ENCODE peak calls at places on chromosomes 16 and 17, in eight cellular contexts. E is thoracic aorta, R is esophagus squamous epithelium, H is tibial nerve, I is hepatocyte, B is heart left ventricle, Z is body of pancreas, D is A549. F is an unnamed sample.

GRCh38 chr17:46264456-46265198 is 30.3 kb upstream of the LRRC37A start:
- DNase-seq in E (no peak), R (no peak), H (no peak), I (peak; percentile 72), B (no peak), Z (no peak), D (peak; percentile 64), F (peak; percentile 43)

GRCh38 chr17:74192950-74193781 is 10.3 kb upstream of the RPL38 start:
- DNase-seq in E (no peak), R (no peak), H (peak; percentile 48), I (peak; percentile 80), B (peak; percentile 43), Z (peak; percentile 21), D (peak; percentile 88), F (no peak)

GRCh38 chr17:44820631-44821196 is 9.4 kb downstream of the GJC1 start:
- DNase-seq in E (no peak), R (no peak), H (no peak), I (peak; percentile 30), B (no peak), Z (no peak), D (peak; percentile 67), F (no peak)

GRCh38 chr16:4334724-4335495 is 16.2 kb downstream of the PAM16 start:
- DNase-seq in E (no peak), R (no peak), H (no peak), I (no peak), B (no peak), Z (no peak), D (no peak), F (no peak)

GRCh38 chr17:19292377-19292711 is 55.2 kb downstream of the EPN2 start:
- DNase-seq in E (no peak), R (no peak), H (no peak), I (no peak), B (no peak), Z (no peak), D (no peak), F (no peak)

GRCh38 chr17:27217631-27218030 is 76.3 kb upstream of the WSB1 start:
- DNase-seq in E (no peak), R (no peak), H (no peak), I (no peak), B (no peak), Z (no peak), D (no peak), F (no peak)

GRCh38 chr16:86854058-86854621 is 275.8 kb downstream of the FOXL1 start:
- DNase-seq in E (no peak), R (no peak), H (peak; percentile 28), I (peak; percentile 62), B (no peak), Z (no peak), D (no peak), F (no peak)

GRCh38 chr16:82972520-82972919 is 345.8 kb downstream of the CDH13 start:
- DNase-seq in E (no peak), R (no peak), H (no peak), I (no peak), B (no peak), Z (no peak), D (no peak), F (no peak)

GRCh38 chr17:34726536-34727384 is 147.4 kb downstream of the TMEM132E start:
- DNase-seq in E (no peak), R (no peak), H (no peak), I (no peak), B (no peak), Z (no peak), D (no peak), F (no peak)

GRCh38 chr16:81996664-81997529 is 14.4 kb downstream of the SDR42E1 start:
- DNase-seq in E (no peak), R (no peak), H (no peak), I (peak; percentile 77), B (no peak), Z (no peak), D (peak; percentile 58), F (no peak)

GRCh38 chr17:81954131-81955057 is 6.6 kb downstream of the NOTUM start:
- DNase-seq in E (no peak), R (no peak), H (no peak), I (no peak), B (no peak), Z (no peak), D (no peak), F (no peak)

GRCh38 chr17:40980594-40980993 is 3.5 kb downstream of the KRT40 start:
- DNase-seq in E (no peak), R (no peak), H (no peak), I (peak; percentile 50), B (no peak), Z (no peak), D (no peak), F (no peak)

GRCh38 chr17:5391678-5392077 is 27.8 kb downstream of the NUP88 start:
- DNase-seq in E (no peak), R (no peak), H (no peak), I (peak; percentile 38), B (no peak), Z (no peak), D (no peak), F (no peak)
- H3K27ac ChIP-seq in E (no peak overlapping the region), R (no peak overlapping the region), H (no peak overlapping the region), I (peak overlapping the region; percentile 52), B (no peak overlapping the region), Z (no peak overlapping the region), D (no peak overlapping the region), F (no peak overlapping the region)

DNA sequence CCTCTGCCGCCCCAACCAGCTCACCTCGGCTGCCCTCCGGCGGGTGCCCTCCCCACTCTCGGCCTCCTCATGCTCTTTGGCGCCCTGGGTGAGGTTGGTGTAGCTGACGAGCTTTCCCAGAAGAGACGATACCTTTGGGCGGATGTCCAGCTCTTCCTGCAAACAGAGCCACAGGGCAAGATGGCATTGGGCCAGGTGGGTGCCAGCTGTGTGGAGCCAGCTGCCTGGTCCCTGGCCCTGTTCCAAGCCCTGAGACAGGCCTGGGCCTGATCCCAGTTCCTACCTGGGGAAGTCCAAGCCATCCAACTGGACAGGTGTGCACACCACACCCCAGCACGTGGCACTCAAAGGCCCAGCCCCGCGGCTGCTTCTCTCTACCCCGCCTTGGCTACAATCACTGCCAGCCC is 6.9 kb downstream of the SLC12A4 start:
- DNase-seq in E (no peak), R (no peak), H (no peak), I (no peak), B (peak; percentile 66), Z (peak; percentile 92), D (no peak), F (no peak)
- H3K4me1 ChIP-seq in E (peaks cover 28% of the 10 kb centered on the region), R (peaks cover 84% of the 10 kb centered on the region), H (peaks cover 50% of the 10 kb centered on the region), I (peaks cover 10% of the 10 kb centered on the region), B (peaks cover 83% of the 10 kb centered on the region), Z (peaks cover 43% of the 10 kb centered on the region), D (peaks cover 10% of the 10 kb centered on the region), F (no peaks in the 10 kb centered on the region)

DNA sequence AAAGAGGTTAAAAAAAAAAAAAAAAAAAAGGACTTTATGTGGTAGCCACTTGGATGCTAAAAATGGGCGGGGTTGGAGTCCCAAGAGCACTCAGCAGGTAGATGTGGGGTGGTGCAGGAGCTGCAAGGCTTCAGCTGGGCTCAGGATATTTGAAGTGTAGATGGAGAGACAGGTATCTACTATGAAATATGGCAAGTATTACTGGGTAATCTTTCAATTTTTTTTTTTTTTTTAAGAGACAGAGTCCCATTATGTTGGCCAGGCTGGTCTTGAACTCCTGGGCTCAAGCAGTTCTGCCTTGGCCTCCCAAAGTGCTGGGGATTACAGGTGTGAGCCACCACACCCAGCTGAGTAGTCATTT is 7.6 kb downstream of the TUFM start:
- DNase-seq in E (no peak), R (no peak), H (no peak), I (no peak), B (no peak), Z (no peak), D (no peak), F (no peak)
- H3K27ac ChIP-seq in E (no peak overlapping the region), R (no peak overlapping the region), H (no peak overlapping the region), I (no peak overlapping the region), B (no peak overlapping the region), Z (no peak overlapping the region), D (no peak overlapping the region), F (no peak overlapping the region)

GRCh38 chr16:61409604-61410003 is 626.6 kb downstream of the CDH8 start:
- DNase-seq in E (no peak), R (no peak), H (no peak), I (no peak), B (no peak), Z (no peak), D (no peak), F (no peak)
- H3K4me1 ChIP-seq in E (no peaks in the 10 kb centered on the region), R (no peaks in the 10 kb centered on the region), H (no peaks in the 10 kb centered on the region), I (no peaks in the 10 kb centered on the region), B (no peaks in the 10 kb centered on the region), Z (no peaks in the 10 kb centered on the region), D (no peaks in the 10 kb centered on the region), F (no peaks in the 10 kb centered on the region)

DNA sequence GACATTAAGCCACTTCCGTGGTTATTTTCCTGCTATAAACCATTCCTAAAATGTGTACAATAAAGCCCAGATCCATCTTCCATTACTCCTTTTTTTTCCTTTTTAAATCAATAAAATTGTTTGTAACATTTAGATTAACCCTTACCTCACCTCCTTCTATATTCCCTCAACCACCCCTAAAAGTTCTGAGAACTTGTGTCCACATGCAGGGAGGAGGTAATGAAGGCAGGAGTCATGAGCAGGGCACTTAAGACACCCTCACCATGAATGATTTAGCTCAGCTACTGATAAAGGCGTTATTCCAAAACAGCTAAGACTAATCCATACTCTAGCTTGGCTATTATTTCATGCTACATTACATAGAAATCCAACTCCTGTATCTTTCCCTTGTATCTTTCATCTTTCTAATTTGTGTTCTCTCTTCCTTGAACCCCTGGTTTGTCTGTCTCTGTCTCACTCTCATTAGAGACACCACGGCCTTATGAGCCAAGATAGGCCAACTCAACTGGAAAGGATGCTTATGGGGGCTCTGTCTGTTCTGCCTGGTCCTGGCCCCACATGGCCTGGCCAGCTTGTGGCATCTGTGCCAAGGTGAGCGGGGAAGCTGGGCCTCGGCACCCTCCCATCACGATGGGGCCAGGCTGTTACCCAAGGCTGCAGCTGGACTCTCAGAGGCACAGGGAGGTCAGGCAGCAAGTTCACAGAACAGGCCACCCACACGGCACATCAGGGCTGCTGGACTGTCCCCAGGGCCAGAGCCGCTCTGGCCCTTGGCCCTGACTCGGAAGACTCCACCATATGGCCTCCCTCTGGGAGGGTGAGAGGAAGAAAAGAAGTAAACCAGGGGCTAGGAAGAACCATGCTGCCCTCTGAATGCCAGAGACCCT is 294.4 kb downstream of the SOX9 start:
- DNase-seq in E (no peak), R (no peak), H (no peak), I (no peak), B (no peak), Z (no peak), D (no peak), F (no peak)
- H3K27ac ChIP-seq in E (no peak overlapping the region), R (no peak overlapping the region), H (peak overlapping the region; percentile 17), I (no peak overlapping the region), B (no peak overlapping the region), Z (no peak overlapping the region), D (peak overlapping the region; percentile 61), F (no peak overlapping the region)